ENCODE peak calls at places on chromosomes 16 and 17, in five cellular contexts. J is H9, S is neuronal stem cell, M is trophoblast cell, W is H1. C is an unnamed sample.

GRCh38 chr16:8587065-8587464 is 3.2 kb downstream of the TMEM114 start:
- DNase-seq in J (no peak), S (no peak), M (no peak), W (no peak), C (no peak)

GRCh38 chr16:57009641-57010170 is 20.3 kb downstream of the NLRC5 start:
- DNase-seq in J (no peak), S (no peak), M (no peak), W (no peak), C (no peak)

GRCh38 chr17:77248216-77249054 is 107.7 kb downstream of the SEC14L1 start:
- DNase-seq in J (no peak), S (no peak), M (no peak), W (no peak), C (no peak)

GRCh38 chr17:77942111-77942988 is 16.2 kb upstream of the TNRC6C start:
- DNase-seq in J (no peak), S (no peak), M (no peak), W (no peak), C (no peak)

GRCh38 chr17:76179496-76180467 is 38.7 kb upstream of the FOXJ1 start:
- DNase-seq in J (no peak), S (no peak), M (no peak), W (no peak), C (peak)

GRCh38 chr16:254461-254860 is 19.8 kb downstream of the FAM234A start:
- DNase-seq in J (no peak), S (no peak), M (no peak), W (no peak), C (no peak)

GRCh38 chr16:2149630-2150417 is 1.4 kb downstream of the RAB26 start:
- DNase-seq in J (peak), S (no peak), M (no peak), W (no peak), C (no peak)

GRCh38 chr17:42898147-42898807 is 2.3 kb upstream of the G6PC1 start:
- DNase-seq in J (no peak), S (no peak), M (no peak), W (no peak), C (no peak)

GRCh38 chr16:57577691-57578224 is 35.3 kb downstream of the ADGRG5 start:
- DNase-seq in J (peak), S (no peak), M (no peak), W (no peak), C (no peak)

GRCh38 chr17:29619251-29619650 is 3.5 kb downstream of the CORO6 start:
- DNase-seq in J (peak), S (no peak), M (no peak), W (no peak), C (peak)

GRCh38 chr17:37259030-37259735 is 116.6 kb upstream of the C17orf78 start:
- DNase-seq in J (no peak), S (no peak), M (peak), W (no peak), C (peak)

GRCh38 chr16:35305476-35305875 is 1846.1 kb downstream of the TP53TG3F start:
- DNase-seq in J (no peak), S (no peak), M (no peak), W (no peak), C (no peak)

GRCh38 chr16:3471518-3472176 is 23.6 kb downstream of the C16orf90 start:
- DNase-seq in J (no peak), S (no peak), M (no peak), W (no peak), C (no peak)

GRCh38 chr17:48819466-48819865 is 2.4 kb upstream of the TTLL6 start:
- DNase-seq in J (no peak), S (no peak), M (no peak), W (no peak), C (no peak)

GRCh38 chr16:89410794-89411309 is 79.5 kb downstream of the ANKRD11 start:
- DNase-seq in J (no peak), S (no peak), M (no peak), W (no peak), C (peak)

GRCh38 chr16:1057252-1057932 is 15.2 kb upstream of the SSTR5 start:
- DNase-seq in J (peak), S (no peak), M (no peak), W (no peak), C (no peak)

GRCh38 chr16:69772560-69773254 is 10.6 kb downstream of the WWP2 start:
- DNase-seq in J (no peak), S (no peak), M (no peak), W (no peak), C (no peak)

DNA sequence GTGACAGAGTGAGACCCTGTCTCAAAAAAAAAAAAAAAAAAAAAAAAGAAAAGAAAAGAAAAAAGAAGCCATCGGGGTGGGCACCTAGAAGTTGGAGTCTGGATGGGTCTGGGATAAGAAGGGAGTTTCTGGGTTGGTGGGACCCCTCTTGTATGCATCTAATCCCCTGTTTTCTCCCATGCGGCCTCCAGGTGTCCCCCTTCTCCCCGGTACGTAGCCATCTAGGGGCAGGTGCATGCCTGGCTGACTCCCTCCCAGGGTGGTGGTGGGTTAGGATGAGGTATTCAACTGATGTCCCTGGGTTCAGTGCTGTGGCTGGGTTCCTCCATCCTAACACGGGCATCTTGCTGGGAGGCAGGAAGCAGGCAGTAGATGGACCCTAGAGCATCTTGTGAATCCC is 13.0 kb downstream of the FMNL1 start:
- DNase-seq in J (peak), S (no peak), M (no peak), W (no peak), C (no peak)
- H2BK12ac ChIP-seq in J (no peak), S (no peak), M (no peak), W (no peak), C (no peak)

DNA sequence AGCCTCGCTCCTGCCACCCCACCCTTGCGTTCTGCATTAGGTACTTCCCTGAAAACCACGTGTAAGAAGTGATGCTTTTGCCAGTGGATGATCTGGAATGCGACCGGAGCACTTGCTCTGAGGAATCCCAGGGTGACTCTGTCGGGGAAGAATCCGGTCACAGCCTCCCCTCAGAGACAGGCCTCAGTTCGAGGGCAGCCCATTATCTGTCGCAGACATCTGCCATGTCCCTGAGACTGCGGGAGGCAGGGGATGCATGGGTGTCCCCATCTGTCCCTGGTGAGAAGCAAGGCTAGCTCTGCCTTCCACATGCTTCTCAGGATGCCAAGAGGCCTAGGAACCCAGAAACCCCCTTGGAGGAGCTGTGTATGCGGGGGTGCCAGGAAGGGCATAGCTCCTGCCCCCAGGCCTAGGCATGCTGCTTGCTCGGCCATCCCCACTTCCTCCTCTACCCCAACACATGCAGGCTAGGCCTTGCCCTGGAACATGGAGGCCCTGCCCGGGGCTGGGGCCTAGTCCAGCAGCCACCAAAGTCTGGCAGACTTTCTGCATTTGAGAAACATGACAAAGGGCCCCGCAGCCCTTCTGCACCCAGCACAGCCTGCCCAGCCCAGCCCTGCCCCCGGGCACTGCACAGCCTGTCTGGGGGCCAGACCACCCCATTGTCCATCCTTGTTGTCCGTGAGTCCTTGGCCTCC is 20.5 kb downstream of the MNT start:
- DNase-seq in J (no peak), S (no peak), M (peak), W (no peak), C (no peak)
- H4K8ac ChIP-seq in J (no peak), S (no peak), M (peak), W (no peak), C (no peak)

GRCh38 chr16:84633622-84634021 is 14.7 kb upstream of the KLHL36 start:
- DNase-seq in J (no peak), S (no peak), M (no peak), W (no peak), C (peak)

GRCh38 chr16:84630009-84630408 is 12.1 kb upstream of the COTL1 start:
- DNase-seq in J (no peak), S (no peak), M (no peak), W (no peak), C (no peak)

GRCh38 chr16:84631153-84631466 is 13.2 kb upstream of the COTL1 start:
- DNase-seq in J (no peak), S (no peak), M (no peak), W (no peak), C (no peak)

GRCh38 chr16:84630446-84631152 is 12.7 kb upstream of the COTL1 start:
- DNase-seq in J (no peak), S (no peak), M (no peak), W (no peak), C (no peak)

DNA sequence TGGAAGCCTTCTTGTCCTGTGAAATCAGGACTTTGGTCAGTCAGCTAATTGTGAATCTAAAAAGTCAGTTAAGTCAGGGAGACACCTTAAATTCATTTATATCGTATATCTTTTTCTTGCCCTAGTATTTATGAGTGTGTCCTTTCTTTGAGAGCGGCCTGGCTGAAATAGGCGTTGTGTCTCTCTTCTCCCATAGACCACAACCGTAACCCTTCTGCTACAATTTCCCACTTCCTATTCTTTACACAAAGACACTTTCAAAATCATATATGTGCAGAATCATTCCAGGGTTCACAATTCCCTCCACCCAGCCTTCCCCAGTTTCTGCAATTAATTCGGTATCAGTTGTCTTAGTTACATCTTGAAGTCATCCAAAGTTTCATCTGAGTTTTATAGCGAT is 14.0 kb upstream of the COTL1 start:
- DNase-seq in J (no peak), S (no peak), M (no peak), W (no peak), C (no peak)
- H2BK12ac ChIP-seq in J (no peak), S (no peak), M (no peak), W (no peak), C (no peak)

GRCh38 chr17:44217738-44218343 is 1.6 kb downstream of the UBTF start:
- DNase-seq in J (no peak), S (no peak), M (no peak), W (no peak), C (peak)
- H4K8ac ChIP-seq in J (no peak), S (no peak), M (peak), W (peak), C (no peak)

DNA sequence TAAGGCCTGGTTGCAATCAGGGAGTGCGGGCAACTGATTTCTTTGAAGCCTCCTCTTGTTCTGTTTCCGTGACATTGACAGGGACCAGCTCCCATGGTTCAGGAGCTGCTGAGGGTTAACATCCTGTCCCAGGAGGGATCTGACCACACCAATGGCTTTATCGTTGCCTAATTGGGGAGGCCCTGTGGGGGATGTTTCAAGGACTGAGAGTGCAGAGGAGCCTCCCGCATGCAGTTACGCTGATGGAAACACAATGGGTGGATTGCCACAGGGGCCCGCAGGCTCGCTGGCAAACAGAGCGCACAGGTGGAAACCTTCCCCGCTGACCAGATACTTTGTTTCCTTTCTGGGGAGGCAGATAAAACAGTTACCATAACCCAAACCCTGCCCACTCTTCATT is 23.8 kb upstream of the ABCC1 start:
- DNase-seq in J (no peak), S (no peak), M (no peak), W (no peak), C (no peak)
- H2BK12ac ChIP-seq in J (no peak), S (no peak), M (no peak), W (no peak), C (no peak)

GRCh38 chr17:2211661-2212327 is 91.8 kb downstream of the SMG6 start:
- DNase-seq in J (no peak), S (no peak), M (no peak), W (no peak), C (no peak)
- H4K8ac ChIP-seq in J (no peak), S (no peak), M (no peak), W (no peak), C (no peak)

GRCh38 chr16:7422489-7422888 is 89.8 kb downstream of the RBFOX1 start:
- DNase-seq in J (no peak), S (no peak), M (no peak), W (no peak), C (no peak)
- H2BK12ac ChIP-seq in J (no peak), S (no peak), M (no peak), W (no peak), C (no peak)

DNA sequence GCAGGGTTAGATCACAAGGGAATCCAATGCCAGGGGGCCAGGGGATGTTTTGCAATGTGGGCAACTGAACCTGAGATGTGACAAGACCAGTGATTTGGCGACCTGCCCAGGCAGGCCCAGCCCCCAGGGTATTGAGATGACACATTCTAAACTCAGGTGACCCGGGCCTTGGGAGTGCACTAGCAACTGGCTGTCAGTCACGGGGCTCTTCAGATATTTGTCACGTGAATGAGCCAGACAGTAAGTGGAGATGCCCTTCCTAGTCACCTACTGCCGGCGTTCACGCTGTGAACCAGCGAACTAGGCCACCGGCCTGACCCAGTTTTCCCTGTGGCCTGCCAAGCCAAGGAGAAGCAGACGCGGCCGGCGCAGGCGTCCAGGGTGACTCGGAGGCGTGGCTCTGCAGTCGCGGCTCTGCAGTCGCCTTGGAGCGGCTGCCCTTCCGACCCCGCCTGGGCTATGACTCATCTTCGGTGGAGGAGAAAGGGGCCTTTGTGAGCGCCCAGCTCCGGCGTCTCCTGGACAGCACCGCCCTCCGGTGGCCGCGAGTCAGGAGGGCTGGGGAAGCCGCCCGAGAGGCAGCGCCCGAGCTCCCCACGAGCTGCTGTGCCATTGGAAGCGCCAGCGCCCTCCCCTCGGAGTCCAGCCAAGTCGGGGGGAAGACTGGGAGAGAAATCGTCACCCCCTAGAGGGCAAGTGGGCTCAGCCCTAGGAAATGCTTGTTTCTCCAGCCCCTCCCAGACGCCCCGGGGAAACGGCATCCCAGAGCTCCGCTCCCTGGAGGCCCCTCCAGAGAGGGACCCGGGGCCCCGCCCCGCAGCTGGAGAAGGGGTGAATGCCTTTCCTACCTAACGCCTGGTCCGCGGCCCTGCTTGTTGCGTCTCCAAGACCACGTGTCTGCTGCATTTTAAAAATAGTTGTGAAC is 38.8 kb downstream of the WSB1 start:
- DNase-seq in J (peak), S (peak), M (peak), W (peak), C (peak)
- H4K8ac ChIP-seq in J (no peak), S (no peak), M (peak), W (no peak), C (peak)

DNA sequence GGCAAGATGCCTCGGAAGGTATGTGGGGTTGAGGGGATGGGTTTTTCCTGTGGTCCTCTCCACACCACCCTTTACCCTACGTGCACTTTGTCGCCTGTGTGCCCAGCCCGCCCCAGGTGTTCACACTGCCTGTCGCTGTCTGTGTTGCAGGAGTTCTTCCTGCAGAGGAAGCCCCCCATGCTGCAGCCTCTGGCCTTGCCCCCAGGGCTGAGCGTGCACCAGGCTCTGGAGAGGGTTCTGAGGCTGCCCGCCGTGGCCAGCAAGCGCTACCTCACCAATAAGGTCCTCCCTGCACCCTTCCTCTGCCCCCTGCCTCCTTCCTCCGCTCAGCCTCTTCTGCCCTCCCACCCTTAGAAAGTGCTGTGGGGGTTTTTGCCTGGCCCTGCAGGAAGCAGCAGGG is 15.2 kb downstream of the PFAS start:
- DNase-seq in J (no peak), S (no peak), M (no peak), W (no peak), C (no peak)
- H2BK12ac ChIP-seq in J (no peak), S (no peak), M (no peak), W (no peak), C (no peak)

DNA sequence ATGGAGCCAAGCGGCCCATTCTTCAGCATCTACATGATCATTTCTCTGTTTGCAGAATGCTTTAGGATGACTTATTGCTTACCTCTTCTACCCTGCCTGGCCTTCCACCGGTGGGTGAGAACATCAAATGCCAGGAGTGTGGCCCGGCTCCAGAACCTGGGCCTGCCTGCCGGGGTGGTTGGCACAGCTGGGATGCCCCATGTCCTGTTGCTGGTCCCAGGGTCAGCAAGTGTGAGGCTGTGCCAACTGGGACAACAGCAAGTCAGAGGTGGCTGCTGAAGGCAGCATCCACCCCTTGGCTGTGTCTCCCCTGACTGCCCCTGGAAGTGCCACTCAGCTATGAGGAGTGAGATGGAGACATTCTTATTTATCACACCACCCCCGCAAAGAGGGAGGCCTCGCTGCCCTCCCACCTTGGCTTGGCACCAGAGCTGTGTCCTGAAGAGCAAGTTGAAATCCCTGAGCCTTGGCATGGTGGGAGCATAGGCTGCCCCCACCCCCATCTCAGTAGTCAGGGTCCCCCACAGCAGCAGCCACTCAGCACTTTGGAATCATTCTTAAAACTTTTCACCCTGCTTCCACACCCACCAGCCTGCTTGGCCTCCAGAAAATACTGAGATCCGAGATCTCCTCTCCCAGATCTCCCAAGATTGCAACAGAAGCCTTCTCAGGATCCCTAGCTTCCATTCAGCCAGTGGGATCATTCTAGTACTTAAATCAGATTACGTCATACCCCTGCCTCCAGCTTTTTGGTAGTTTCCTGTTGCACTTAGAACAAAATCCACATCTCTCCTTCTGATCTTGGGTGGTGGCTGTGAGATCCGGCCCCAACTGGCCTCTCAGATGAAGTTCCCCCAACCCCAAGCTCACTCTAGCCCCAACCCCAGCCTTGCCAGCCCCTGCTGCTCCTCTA is 127.5 kb downstream of the SOCS1 start:
- DNase-seq in J (peak), S (no peak), M (no peak), W (no peak), C (peak)
- H4K8ac ChIP-seq in J (no peak), S (no peak), M (peak), W (no peak), C (peak)

C was measured in mesenchymal stem cell.